ENCODE peak calls at places on chromosome 14, in six cellular contexts. F, Q, A, H, B and C are unnamed samples.

GRCh38 chr14:92501891-92502351 is 11.7 kb upstream of the RIN3 start:
- DNase-seq in H (no peak), B (no peak), F (no peak), A (no peak), Q (no peak), C (no peak)

GRCh38 chr14:73741876-73742519 is 27.8 kb upstream of the PNMA1 start:
- DNase-seq in A (no peak), Q (no peak), H (peak; percentile 70), B (no peak), F (no peak), C (peak; percentile 89)

GRCh38 chr14:94548999-94549985 is 11.9 kb upstream of the SERPINA4 start:
- DNase-seq in H (no peak), F (peak; percentile 68), B (no peak), Q (peak; percentile 43), A (peak; percentile 80), C (peak; percentile 91)

GRCh38 chr14:65949711-65950516 is 536.3 kb upstream of the CCDC196 start:
- DNase-seq in B (no peak), H (peak; percentile 72), A (no peak), Q (peak; percentile 39), F (no peak), C (no peak)

GRCh38 chr14:54338696-54339317 is 58.0 kb upstream of the CDKN3 start:
- DNase-seq in H (no peak), A (no peak), B (no peak), F (no peak), Q (no peak), C (no peak)

GRCh38 chr14:101050901-101051490 is 147.5 kb upstream of the RTL1 start:
- DNase-seq in F (no peak), B (no peak), A (no peak), Q (no peak), H (no peak), C (no peak)

GRCh38 chr14:39175445-39176262 is 600 bp downstream of the PNN start:
- DNase-seq in A (no peak), F (no peak), H (no peak), Q (no peak), B (no peak), C (no peak)

GRCh38 chr14:100649173-100649519 is 61.9 kb upstream of the BEGAIN start:
- DNase-seq in Q (no peak), F (no peak), B (no peak), A (no peak), H (no peak), C (no peak)

GRCh38 chr14:105220699-105221597 is 27.4 kb upstream of the BTBD6 start:
- DNase-seq in Q (no peak), F (no peak), A (no peak), B (no peak), H (no peak), C (no peak)

GRCh38 chr14:104556256-104557021 is 23.1 kb upstream of the C14orf180 start:
- DNase-seq in F (no peak), H (peak; percentile 48), B (no peak), Q (peak; percentile 3), A (no peak), C (no peak)

GRCh38 chr14:50924848-50925247 is 19.4 kb downstream of the PYGL start:
- DNase-seq in F (no peak), Q (no peak), B (no peak), H (no peak), A (no peak), C (no peak)

GRCh38 chr14:34931206-34931605 is 51.6 kb upstream of the SRP54 start:
- DNase-seq in B (no peak), F (no peak), Q (peak; percentile 20), A (no peak), H (no peak), C (no peak)

GRCh38 chr14:89651805-89652204 is 234.8 kb upstream of the FOXN3 start:
- DNase-seq in F (no peak), H (no peak), B (no peak), Q (no peak), A (no peak), C (no peak)

GRCh38 chr14:64324461-64325255 is 30.5 kb upstream of the ESR2 start:
- DNase-seq in B (no peak), F (no peak), A (no peak), H (no peak), Q (no peak), C (no peak)

GRCh38 chr14:89249296-89249565 is 167.8 kb downstream of the FOXN3 start:
- DNase-seq in A (peak; percentile 21), F (no peak), Q (no peak), H (no peak), B (no peak), C (no peak)

GRCh38 chr14:104293231-104293841 is 154.9 kb downstream of the KIF26A start:
- DNase-seq in Q (peak; percentile 5), H (peak; percentile 48), B (no peak), A (no peak), F (no peak), C (no peak)

GRCh38 chr14:33564774-33565630 is 385.9 kb downstream of the EGLN3 start:
- DNase-seq in Q (no peak), A (peak; percentile 31), H (no peak), F (no peak), B (no peak), C (no peak)

GRCh38 chr14:53539489-53540126 is 386.5 kb upstream of the DDHD1 start:
- DNase-seq in H (peak; percentile 89), Q (peak; percentile 78), A (peak; percentile 70), B (peak; percentile 55), F (peak; percentile 81), C (peak; percentile 68)

GRCh38 chr14:87102979-87103378 is 890.0 kb downstream of the GALC start:
- DNase-seq in H (no peak), Q (no peak), F (no peak), B (no peak), A (no peak), C (no peak)

GRCh38 chr14:20400965-20401593 is 12.2 kb downstream of the TEP1 start:
- DNase-seq in F (no peak), H (no peak), B (no peak), A (no peak), Q (no peak), C (peak; percentile 20)

GRCh38 chr14:94412671-94413638 is 24.6 kb upstream of the SERPINA1 start:
- DNase-seq in B (no peak), A (no peak), F (no peak), H (no peak), Q (no peak), C (no peak)

GRCh38 chr14:81449114-81449513 is 49.0 kb upstream of the STON2 start:
- DNase-seq in B (peak; percentile 27), Q (no peak), F (peak; percentile 29), A (no peak), H (peak; percentile 69), C (peak; percentile 51)

GRCh38 chr14:72401632-72402428 is 469.6 kb downstream of the RGS6 start:
- DNase-seq in A (no peak), Q (no peak), H (no peak), B (no peak), F (no peak), C (no peak)

GRCh38 chr14:93009471-93010117 is 86.6 kb downstream of the CHGA start:
- DNase-seq in A (no peak), F (peak; percentile 33), B (no peak), H (peak; percentile 85), Q (no peak), C (peak; percentile 39)

GRCh38 chr14:98093111-98093510 is 1178.9 kb downstream of the BCL11B start:
- DNase-seq in A (no peak), F (no peak), H (no peak), B (no peak), Q (no peak), C (no peak)

GRCh38 chr14:72525087-72525909 is 368.6 kb downstream of the DPF3 start:
- DNase-seq in H (no peak), Q (no peak), B (no peak), A (no peak), F (no peak), C (no peak)

GRCh38 chr14:58444627-58445026 is 17.1 kb downstream of the KIAA0586 start:
- DNase-seq in A (no peak), B (no peak), F (no peak), Q (no peak), H (no peak), C (no peak)

GRCh38 chr14:66507722-66508546 is at the start of gene GPHN:
- DNase-seq in H (peak; percentile 98), B (peak; percentile 94), F (peak; percentile 91), A (peak; percentile 90), Q (peak; percentile 96), C (peak; percentile 99)

GRCh38 chr14:35826218-35826951 is at the start of gene BRMS1L:
- DNase-seq in F (peak; percentile 96), A (peak; percentile 99), Q (peak; percentile 98), B (peak; percentile 98), H (peak; percentile 99), C (peak; percentile 99)

DNA sequence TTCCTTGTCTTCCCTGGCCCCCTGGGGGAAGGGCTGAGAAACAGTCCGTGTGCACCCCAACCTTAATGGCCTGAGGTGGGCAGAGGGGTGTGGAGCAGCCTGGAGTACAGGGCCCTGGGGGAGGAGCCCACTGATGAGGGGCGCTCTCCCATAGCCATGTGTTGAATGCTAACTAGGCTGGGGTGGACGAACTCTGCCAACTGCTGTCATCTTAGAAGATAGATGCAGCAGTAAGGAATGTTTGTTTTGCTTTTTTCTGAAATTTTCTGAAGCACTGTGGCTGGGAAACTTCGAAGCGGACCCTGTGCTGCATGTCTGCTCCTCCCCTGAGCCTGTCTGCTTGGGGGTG is 54.8 kb upstream of the SRSF5 start:
- DNase-seq in A (no peak), F (no peak), Q (no peak), B (no peak), H (no peak), C (no peak)
- H3K4me3 ChIP-seq in A (peak overlapping the region; percentile 7), F (no peak overlapping the region), Q (no peak overlapping the region), B (no peak overlapping the region), H (no peak overlapping the region), C (no peak overlapping the region)

GRCh38 chr14:32244404-32244803 is 41.3 kb upstream of the RNU6-8 start:
- DNase-seq in B (no peak), Q (no peak), A (no peak), F (no peak), H (no peak), C (no peak)
- TF ChIP-seq CTCF in B (no peak), Q (no peak), A (no peak), F (no peak), H (no peak), C (no peak)

GRCh38 chr14:56117765-56118610 is at the start of gene PELI2:
- DNase-seq in H (peak; percentile 91), B (peak; percentile 65), A (no peak), F (peak; percentile 60), Q (peak; percentile 81), C (peak; percentile 96)
- TF ChIP-seq POLR2A in H (no peak), B (no peak), A (peak; percentile 26), F (peak; percentile 38), Q (peak; percentile 48), C (peak; percentile 30)

GRCh38 chr14:68178282-68178681 is 358.7 kb downstream of the RAD51B start:
- DNase-seq in H (no peak), A (no peak), B (no peak), Q (no peak), F (no peak), C (no peak)
- H3K4me3 ChIP-seq in H (no peak overlapping the region), A (no peak overlapping the region), B (no peak overlapping the region), Q (no peak overlapping the region), F (no peak overlapping the region), C (no peak overlapping the region)